ENCODE peak calls at places on chromosomes 3 and 15, in five cellular contexts. D is GM12878, O is A549, M is WTC11, L is K562. K is an unnamed sample.

GRCh38 chr15:75842722-75843617 is at the start of gene UBE2Q2:
- DNase-seq in D (no peak), O (peak), L (peak), M (peak), K (peak)

GRCh38 chr15:30984118-30984517 is 7.3 kb downstream of the MTMR10 start:
- DNase-seq in D (no peak), L (no peak), O (no peak), M (no peak), K (no peak)

GRCh38 chr3:117409701-117410459 is 700.3 kb downstream of the TUSC7 start:
- DNase-seq in M (no peak), O (no peak), D (no peak), L (no peak), K (no peak)

GRCh38 chr15:36737430-36737891 is 158.0 kb downstream of the CDIN1 start:
- DNase-seq in D (no peak), O (no peak), L (no peak), M (no peak), K (no peak)

GRCh38 chr3:160129459-160130061 is 95.7 kb upstream of the C3orf80 start:
- DNase-seq in O (peak), L (no peak), D (peak), M (no peak), K (no peak)

GRCh38 chr3:66165679-66166078 is 55.1 kb upstream of the SLC25A26 start:
- DNase-seq in L (peak), M (no peak), D (no peak), O (no peak), K (no peak)

GRCh38 chr3:46977811-46978195 is 1.3 kb upstream of the CCDC12 start:
- DNase-seq in D (no peak), M (no peak), O (no peak), L (no peak), K (no peak)

GRCh38 chr15:29812384-29812694 is 9.9 kb downstream of the TJP1 start:
- DNase-seq in L (no peak), D (no peak), O (no peak), M (no peak), K (no peak)

GRCh38 chr15:87871130-87871737 is 385.3 kb downstream of the NTRK3 start:
- DNase-seq in L (no peak), M (no peak), D (no peak), O (no peak), K (no peak)

GRCh38 chr15:57555270-57555669 is 36.4 kb upstream of the MYZAP start:
- DNase-seq in O (no peak), D (no peak), M (no peak), L (no peak), K (no peak)

GRCh38 chr3:74135808-74136207 is 478.7 kb downstream of the CNTN3 start:
- DNase-seq in L (no peak), D (no peak), M (no peak), O (no peak), K (no peak)

GRCh38 chr3:13301295-13301987 is 118.7 kb downstream of the NUP210 start:
- DNase-seq in D (peak), M (peak), O (peak), L (peak), K (peak)

GRCh38 chr3:61574854-61575253 is 13.5 kb downstream of the PTPRG start:
- DNase-seq in L (peak), O (no peak), M (no peak), D (no peak), K (no peak)

GRCh38 chr15:76183906-76184639 is 124.3 kb downstream of the TMEM266 start:
- DNase-seq in L (no peak), M (no peak), O (no peak), D (no peak), K (no peak)

GRCh38 chr15:100901702-100902435 is 17.3 kb upstream of the LRRK1 start:
- DNase-seq in M (no peak), D (no peak), O (no peak), L (no peak), K (no peak)

GRCh38 chr3:101725192-101725889 is 927 bp downstream of the CEP97 start:
- DNase-seq in L (peak), M (peak), D (no peak), O (peak), K (no peak)

GRCh38 chr3:12579456-12579855 is 22.6 kb downstream of the MKRN2 start:
- DNase-seq in D (no peak), O (no peak), M (no peak), L (no peak), K (no peak)

GRCh38 chr15:56199038-56199437 is 44.6 kb downstream of the RFX7 start:
- DNase-seq in M (no peak), L (no peak), O (no peak), D (no peak), K (no peak)

GRCh38 chr15:84079885-84080777 is 155.4 kb upstream of the GOLGA6L4 start:
- DNase-seq in D (no peak), O (no peak), L (peak), M (peak), K (no peak)

GRCh38 chr15:96325579-96326331 is 4.7 kb upstream of the NR2F2 start:
- DNase-seq in O (no peak), D (no peak), M (no peak), L (peak), K (no peak)

GRCh38 chr3:38988955-38989354 is 62.8 kb downstream of the SCN11A start:
- DNase-seq in L (no peak), M (no peak), D (no peak), O (no peak), K (no peak)

GRCh38 chr3:165635791-165636681 is 201.2 kb downstream of the BCHE start:
- DNase-seq in D (no peak), M (no peak), L (no peak), O (no peak), K (no peak)

GRCh38 chr15:73026496-73027054 is 25.7 kb upstream of the NEO1 start:
- DNase-seq in D (no peak), O (no peak), M (no peak), L (no peak), K (no peak)

GRCh38 chr15:25790003-25790660 is 73.0 kb downstream of the ATP10A start:
- DNase-seq in M (no peak), O (no peak), L (no peak), D (no peak), K (no peak)
- TF ChIP-seq ESRRA in M (no peak), O (no peak), L (no peak), D (no peak), K (no peak)

GRCh38 chr15:40906101-40906946 is 12.1 kb downstream of the VPS18 start:
- DNase-seq in M (peak), O (no peak), D (no peak), L (peak), K (peak)

GRCh38 chr15:40908095-40908494 is 13.8 kb downstream of the VPS18 start:
- DNase-seq in L (no peak), D (no peak), M (no peak), O (no peak), K (no peak)

GRCh38 chr15:40909662-40910625 is 15.7 kb downstream of the VPS18 start:
- DNase-seq in L (no peak), O (no peak), M (no peak), D (no peak), K (peak)

GRCh38 chr15:40904552-40905201 is 10.4 kb downstream of the VPS18 start:
- DNase-seq in M (no peak), L (no peak), O (no peak), D (no peak), K (no peak)

GRCh38 chr15:40906947-40907802 is 12.9 kb downstream of the VPS18 start:
- DNase-seq in M (no peak), D (no peak), L (peak), O (no peak), K (no peak)
- TF ChIP-seq ESRRA in M (no peak), D (no peak), L (no peak), O (no peak), K (no peak)

DNA sequence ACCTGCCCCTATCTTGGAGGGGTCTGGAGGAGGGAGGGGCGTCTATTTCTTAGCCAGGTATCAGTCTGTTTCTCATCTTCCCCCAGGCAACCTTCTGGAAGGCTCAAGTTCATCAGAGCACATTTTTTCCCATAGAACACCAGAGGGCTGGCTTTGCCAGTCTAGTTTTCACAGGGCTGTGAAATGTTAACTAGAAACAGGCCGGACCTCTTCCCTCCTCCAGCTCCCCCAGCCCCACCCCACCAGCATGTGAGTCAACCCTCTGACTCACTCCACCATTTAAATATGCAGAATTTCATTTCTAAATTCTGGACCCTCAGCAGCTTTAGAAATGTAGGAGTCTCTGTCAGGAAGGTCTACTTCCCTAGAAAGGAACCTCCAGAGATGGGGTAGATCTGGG is 66.8 kb downstream of the SLCO2A1 start:
- DNase-seq in M (no peak), O (no peak), D (no peak), L (no peak), K (no peak)
- TF ChIP-seq ESRRA in M (no peak), O (no peak), D (no peak), L (no peak), K (no peak)

GRCh38 chr15:89004726-89005030 is 83.6 kb upstream of the ABHD2 start:
- DNase-seq in D (no peak), O (no peak), L (no peak), M (no peak), K (no peak)

GRCh38 chr15:89003865-89004725 is 84.2 kb upstream of the ABHD2 start:
- DNase-seq in M (peak), D (no peak), L (peak), O (peak), K (peak)

GRCh38 chr15:89002830-89003229 is 85.4 kb upstream of the ABHD2 start:
- DNase-seq in M (no peak), L (peak), D (no peak), O (no peak), K (no peak)

GRCh38 chr15:88998980-88999713 is 86.0 kb upstream of the MFGE8 start:
- DNase-seq in O (no peak), L (peak), M (peak), D (no peak), K (no peak)

DNA sequence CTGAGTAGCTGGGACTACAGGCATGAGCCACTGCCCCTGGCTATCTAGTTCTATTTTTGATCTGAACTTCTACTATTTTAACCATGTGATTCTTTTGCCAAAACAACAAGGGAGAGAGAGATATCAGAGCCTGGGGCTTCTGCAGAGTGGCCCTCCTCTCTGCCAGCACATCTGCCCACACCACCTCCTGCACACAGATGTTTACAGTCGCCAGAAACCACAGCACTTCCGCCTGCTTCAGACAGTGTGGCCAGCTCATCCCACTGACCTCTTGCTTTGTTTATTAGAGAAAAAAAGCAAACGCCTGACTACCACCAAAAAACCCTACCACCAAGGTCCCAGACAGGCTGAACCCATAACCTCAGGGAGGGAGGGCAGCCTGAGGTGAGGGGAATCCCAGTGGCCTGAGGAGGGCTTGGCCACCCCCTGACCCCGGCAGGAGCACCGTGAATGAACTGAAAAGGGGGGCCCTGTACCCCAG is 85.9 kb upstream of the ABHD2 start:
- DNase-seq in L (peak), O (peak), M (no peak), D (peak), K (peak)
- TF ChIP-seq ESRRA in L (peak), O (no peak), M (no peak), D (no peak), K (no peak)

GRCh38 chr15:80594091-80594889 is 100.8 kb upstream of the ABHD17C start:
- DNase-seq in L (no peak), O (no peak), D (no peak), M (no peak), K (no peak)

GRCh38 chr15:80595391-80595790 is 99.7 kb upstream of the ABHD17C start:
- DNase-seq in D (no peak), M (no peak), O (no peak), L (no peak), K (peak)

GRCh38 chr15:80597081-80597480 is 98.0 kb upstream of the ABHD17C start:
- DNase-seq in D (no peak), L (no peak), O (no peak), M (no peak), K (no peak)

GRCh38 chr15:80599359-80599758 is 95.8 kb upstream of the ABHD17C start:
- DNase-seq in O (no peak), L (no peak), D (no peak), M (no peak), K (no peak)

GRCh38 chr15:80596521-80596976 is 98.6 kb upstream of the ABHD17C start:
- DNase-seq in O (peak), D (no peak), L (no peak), M (no peak), K (peak)
- TF ChIP-seq ESRRA in O (no peak), D (no peak), L (no peak), M (no peak), K (no peak)

GRCh38 chr15:97977734-97978133 is 17.2 kb downstream of the ARRDC4 start:
- DNase-seq in M (no peak), O (no peak), L (peak), D (no peak), K (no peak)

GRCh38 chr15:97976129-97976528 is 15.6 kb downstream of the ARRDC4 start:
- DNase-seq in M (no peak), L (no peak), O (no peak), D (no peak), K (no peak)

GRCh38 chr15:97978408-97979130 is 18.1 kb downstream of the ARRDC4 start:
- DNase-seq in L (peak), O (no peak), D (no peak), M (no peak), K (peak)

GRCh38 chr15:97979131-97979502 is 18.6 kb downstream of the ARRDC4 start:
- DNase-seq in M (no peak), O (no peak), L (no peak), D (no peak), K (no peak)

GRCh38 chr15:97976766-97977503 is 16.4 kb downstream of the ARRDC4 start:
- DNase-seq in O (no peak), L (no peak), D (no peak), M (no peak), K (no peak)
- TF ChIP-seq ESRRA in O (no peak), L (no peak), D (no peak), M (no peak), K (no peak)

GRCh38 chr3:30341851-30342250 is 264.6 kb upstream of the TGFBR2 start:
- DNase-seq in M (no peak), L (no peak), D (no peak), O (no peak), K (no peak)
- TF ChIP-seq ESRRA in M (no peak), L (no peak), D (no peak), O (no peak), K (no peak)

GRCh38 chr15:92801774-92802464 is 98.2 kb upstream of the CHD2 start:
- DNase-seq in O (no peak), L (peak), M (no peak), D (no peak), K (peak)
- TF ChIP-seq ESRRA in O (no peak), L (no peak), M (no peak), D (no peak), K (no peak)

DNA sequence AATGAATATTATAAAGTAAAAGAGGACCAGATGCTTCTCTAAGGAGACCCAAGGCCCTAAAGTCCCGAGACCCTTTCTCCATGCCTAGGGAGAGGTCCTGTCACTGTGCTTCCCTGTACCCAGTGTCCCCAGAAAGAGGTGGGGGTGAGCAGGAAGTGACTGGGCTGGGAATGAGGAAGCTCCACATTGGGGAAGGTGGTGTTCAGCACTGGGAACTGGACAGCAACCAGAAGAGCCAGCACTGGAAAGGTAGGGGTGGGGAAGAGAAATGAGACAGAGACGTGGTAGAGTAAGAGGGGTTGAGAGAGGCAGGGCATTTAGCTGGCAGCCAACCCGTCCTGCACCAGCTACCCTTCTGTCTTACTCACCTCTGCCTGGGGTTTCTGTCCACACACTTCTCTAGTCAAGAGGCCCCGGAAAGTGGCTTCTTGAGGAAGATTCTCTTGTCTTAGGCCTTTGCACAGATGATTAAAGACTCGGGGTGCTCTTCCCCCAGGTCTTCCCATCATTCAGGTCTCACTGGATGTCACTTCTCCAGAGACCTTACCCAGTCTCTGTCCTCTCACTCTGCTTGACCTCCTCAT is 12.2 kb downstream of the RRP9 start:
- DNase-seq in O (no peak), D (no peak), M (peak), L (peak), K (no peak)
- TF ChIP-seq ESRRA in O (no peak), D (no peak), M (no peak), L (no peak), K (no peak)

GRCh38 chr3:181710581-181711255 is 1.0 kb upstream of the SOX2 start:
- DNase-seq in O (no peak), L (no peak), M (peak), D (no peak), K (no peak)

GRCh38 chr3:181713300-181713647 is 1.5 kb downstream of the SOX2 start:
- DNase-seq in O (no peak), L (no peak), D (no peak), M (no peak), K (no peak)

GRCh38 chr3:181712190-181712504 is 422 bp downstream of the SOX2 start:
- DNase-seq in L (no peak), O (no peak), M (no peak), D (no peak), K (no peak)

GRCh38 chr3:181712505-181713299 is 977 bp downstream of the SOX2 start:
- DNase-seq in L (no peak), O (no peak), M (no peak), D (no peak), K (no peak)

DNA sequence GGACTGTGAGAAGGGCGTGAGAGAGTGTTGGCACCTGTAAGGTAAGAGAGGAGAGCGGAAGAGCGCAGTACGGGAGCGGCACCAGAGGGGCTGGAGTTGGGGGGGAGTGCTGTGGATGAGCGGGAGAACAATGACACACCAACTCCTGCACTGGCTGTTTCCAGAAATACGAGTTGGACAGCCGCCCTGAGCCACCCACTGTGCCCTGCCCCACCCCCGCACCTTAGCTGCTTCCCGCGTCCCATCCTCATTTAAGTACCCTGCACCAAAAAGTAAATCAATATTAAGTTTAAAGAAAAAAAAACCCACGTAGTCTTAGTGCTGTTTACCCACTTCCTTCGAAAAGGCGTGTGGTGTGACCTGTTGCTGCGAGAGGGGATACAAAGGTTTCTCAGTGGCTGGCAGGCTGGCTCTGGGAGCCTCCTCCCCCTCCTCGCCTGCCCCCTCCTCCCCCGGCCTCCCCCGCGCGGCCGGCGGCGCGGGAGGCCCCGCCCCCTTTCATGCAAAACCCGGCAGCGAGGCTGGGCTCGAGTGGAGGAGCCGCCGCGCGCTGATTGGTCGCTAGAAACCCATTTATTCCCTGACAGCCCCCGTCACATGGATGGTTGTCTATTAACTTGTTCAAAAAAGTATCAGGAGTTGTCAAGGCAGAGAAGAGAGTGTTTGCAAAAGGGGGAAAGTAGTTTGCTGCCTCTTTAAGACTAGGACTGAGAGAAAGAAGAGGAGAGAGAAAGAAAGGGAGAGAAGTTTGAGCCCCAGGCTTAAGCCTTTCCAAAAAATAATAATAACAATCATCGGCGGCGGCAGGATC is at the start of gene SOX2:
- DNase-seq in L (peak), O (peak), D (no peak), M (peak), K (peak)
- TF ChIP-seq ESRRA in L (no peak), O (no peak), D (no peak), M (no peak), K (no peak)